ENCODE peak calls at places on chromosomes 3 and 15, in ten cellular contexts. A, S, G, D, P, L, Q, U, W and V are unnamed samples.

GRCh38 chr3:175266993-175267960 is 408.1 kb downstream of the NAALADL2 start:
- DNase-seq in L (no peak), Q (no peak), U (peak; percentile 33), W (no peak), P (no peak), A (no peak), S (no peak), G (peak; percentile 15), D (peak; percentile 14), V (no peak)

GRCh38 chr3:136838641-136839555 is 20.0 kb downstream of the SLC35G2 start:
- DNase-seq in Q (no peak), D (peak; percentile 44), L (no peak), G (peak; percentile 61), P (no peak), U (no peak), A (no peak), S (no peak), W (no peak), V (peak; percentile 41)

GRCh38 chr15:31398677-31399260 is 72.1 kb downstream of the KLF13 start:
- DNase-seq in Q (peak; percentile 61), P (no peak), S (peak; percentile 66), W (no peak), G (peak; percentile 6), U (no peak), D (peak; percentile 42), L (no peak), A (no peak), V (no peak)

GRCh38 chr3:94159062-94159726 is 96.3 kb downstream of the NSUN3 start:
- DNase-seq in D (peak; percentile 79), A (peak; percentile 43), L (no peak), W (no peak), U (peak; percentile 23), P (peak; percentile 17), S (no peak), G (peak; percentile 13), Q (no peak), V (peak; percentile 35)

GRCh38 chr3:139297588-139298311 is 46.1 kb upstream of the MRPS22 start:
- DNase-seq in G (no peak), Q (no peak), A (no peak), L (no peak), D (no peak), P (no peak), W (no peak), S (no peak), U (no peak), V (no peak)

GRCh38 chr15:99365232-99365631 is 114.0 kb downstream of the LRRC28 start:
- DNase-seq in D (no peak), G (no peak), S (no peak), W (no peak), A (no peak), P (no peak), Q (no peak), U (no peak), L (no peak), V (no peak)

GRCh38 chr15:33907326-33907725 is 61.0 kb upstream of the CHRM5 start:
- DNase-seq in G (no peak), Q (no peak), L (no peak), U (no peak), A (no peak), P (no peak), W (no peak), S (no peak), D (peak; percentile 4), V (no peak)

GRCh38 chr15:73921257-73921890 is 4.9 kb upstream of the LOXL1 start:
- DNase-seq in A (no peak), W (no peak), P (no peak), L (no peak), G (no peak), D (no peak), U (no peak), Q (no peak), S (no peak), V (no peak)

GRCh38 chr3:25885544-25885943 is 95.7 kb downstream of the OXSM start:
- DNase-seq in Q (no peak), G (no peak), L (no peak), P (peak; percentile 29), A (no peak), D (no peak), U (no peak), W (no peak), S (no peak), V (peak; percentile 29)

GRCh38 chr3:127325630-127325961 is 37.8 kb upstream of the PRR20G start:
- DNase-seq in W (no peak), P (no peak), G (no peak), D (peak; percentile 59), U (no peak), L (peak; percentile 34), A (no peak), S (no peak), Q (no peak), V (no peak)

GRCh38 chr15:101689901-101690300 is 34.4 kb downstream of the TARS3 start:
- DNase-seq in S (no peak), W (no peak), A (no peak), G (no peak), U (peak; percentile 7), P (no peak), Q (no peak), D (peak; percentile 28), L (no peak), V (no peak)

GRCh38 chr3:30319713-30320112 is 286.7 kb upstream of the TGFBR2 start:
- DNase-seq in G (peak; percentile 4), U (no peak), Q (no peak), L (peak; percentile 36), D (peak; percentile 63), W (no peak), P (peak; percentile 40), S (peak; percentile 30), A (peak; percentile 46), V (peak; percentile 9)

GRCh38 chr15:63414474-63415201 is 33.0 kb upstream of the CA12 start:
- DNase-seq in G (no peak), S (no peak), U (no peak), P (no peak), Q (no peak), L (no peak), A (no peak), W (no peak), D (no peak), V (no peak)

GRCh38 chr3:61736506-61736905 is 175.1 kb downstream of the PTPRG start:
- DNase-seq in D (no peak), W (no peak), S (no peak), Q (no peak), P (no peak), A (no peak), G (no peak), L (no peak), U (no peak), V (peak; percentile 19)

GRCh38 chr3:125120370-125121122 is 64.7 kb upstream of the HEG1 start:
- DNase-seq in L (no peak), D (peak; percentile 63), U (no peak), A (no peak), W (no peak), G (no peak), Q (no peak), S (no peak), P (no peak), V (no peak)

GRCh38 chr3:17023006-17023664 is 138.4 kb downstream of the PLCL2 start:
- DNase-seq in S (no peak), W (no peak), P (no peak), L (peak; percentile 28), Q (no peak), D (no peak), A (no peak), U (no peak), G (no peak), V (no peak)

GRCh38 chr15:27495963-27496459 is 525.0 kb downstream of the GABRG3 start:
- DNase-seq in G (no peak), S (no peak), L (no peak), W (no peak), U (no peak), P (no peak), A (no peak), Q (no peak), D (no peak), V (no peak)

GRCh38 chr3:106184540-106185457 is 316.0 kb upstream of the CBLB start:
- DNase-seq in W (no peak), S (no peak), Q (no peak), U (no peak), P (no peak), L (no peak), D (no peak), A (no peak), G (no peak), V (no peak)

GRCh38 chr3:129023909-129024308 is 22.8 kb downstream of the EFCC1 start:
- DNase-seq in A (no peak), D (no peak), W (no peak), Q (no peak), P (peak; percentile 32), S (no peak), U (no peak), L (no peak), G (peak; percentile 58), V (no peak)

GRCh38 chr15:67822537-67823370 is 2.6 kb upstream of the SKOR1 start:
- DNase-seq in A (no peak), Q (no peak), U (no peak), S (no peak), G (no peak), P (no peak), L (no peak), W (no peak), D (no peak), V (no peak)

GRCh38 chr3:13500133-13500885 is 20.2 kb downstream of the HDAC11 start:
- DNase-seq in S (no peak), Q (no peak), P (no peak), W (no peak), A (no peak), U (no peak), D (peak; percentile 29), L (no peak), G (peak; percentile 56), V (peak; percentile 38)

GRCh38 chr3:171960159-171960558 is 79.2 kb upstream of the FNDC3B start:
- DNase-seq in G (no peak), A (no peak), S (no peak), L (no peak), D (no peak), Q (no peak), W (no peak), U (no peak), P (no peak), V (no peak)

GRCh38 chr3:48187579-48188265 is 495 bp downstream of the CDC25A start:
- DNase-seq in Q (no peak), U (no peak), S (peak; percentile 46), P (peak; percentile 13), A (peak; percentile 8), L (peak; percentile 63), W (no peak), D (peak; percentile 76), G (peak; percentile 32), V (no peak)

GRCh38 chr3:69252631-69253030 is 130.2 kb upstream of the LMOD3 start:
- DNase-seq in S (no peak), P (no peak), U (no peak), A (no peak), L (no peak), Q (no peak), D (no peak), G (no peak), W (no peak), V (no peak)